ENCODE peak calls at places on chromosome 10, in six cellular contexts. N, O, S, J, P and L are unnamed samples.

GRCh38 chr10:49361178-49361554 is 34.7 kb downstream of the DRGX start:
- DNase-seq in O (peak), J (no peak), N (no peak), P (no peak), S (no peak), L (no peak)

GRCh38 chr10:28020993-28021982 is 22.4 kb upstream of the ODAD2 start:
- DNase-seq in S (no peak), N (no peak), J (no peak), P (no peak), O (no peak), L (peak)

GRCh38 chr10:98318861-98319260 is 50.9 kb upstream of the LOXL4 start:
- DNase-seq in P (no peak), O (no peak), S (no peak), N (no peak), J (no peak), L (no peak)

GRCh38 chr10:11828682-11829284 is 5.6 kb downstream of the PROSER2 start:
- DNase-seq in O (no peak), N (no peak), J (no peak), P (no peak), S (no peak), L (no peak)

GRCh38 chr10:70714961-70715360 is 42.7 kb downstream of the ADAMTS14 start:
- DNase-seq in O (no peak), N (no peak), P (no peak), S (no peak), J (no peak), L (no peak)

GRCh38 chr10:71351087-71351486 is 32.0 kb downstream of the SLC29A3 start:
- DNase-seq in O (no peak), S (no peak), J (no peak), P (no peak), N (no peak), L (no peak)

GRCh38 chr10:10942441-10942840 is 75.2 kb upstream of the CELF2 start:
- DNase-seq in J (peak), N (no peak), S (no peak), O (no peak), P (no peak), L (no peak)

GRCh38 chr10:121597504-121598241 is 571 bp downstream of the FGFR2 start:
- DNase-seq in S (no peak), N (no peak), O (no peak), P (no peak), J (no peak), L (peak)

GRCh38 chr10:59006511-59007306 is 169.7 kb upstream of the PHYHIPL start:
- DNase-seq in N (no peak), O (peak), S (peak), J (peak), P (no peak), L (no peak)

GRCh38 chr10:121527690-121528089 is 70.6 kb downstream of the FGFR2 start:
- DNase-seq in S (no peak), N (no peak), P (no peak), O (peak), J (peak), L (peak)

GRCh38 chr10:14625210-14625621 is 149.5 kb downstream of the FAM107B start:
- DNase-seq in J (no peak), S (no peak), N (no peak), P (no peak), O (no peak), L (no peak)

GRCh38 chr10:14052926-14053325 is 277.8 kb downstream of the FRMD4A start:
- DNase-seq in J (no peak), P (no peak), N (no peak), S (no peak), O (no peak), L (no peak)

GRCh38 chr10:124145109-124145860 is 51.9 kb upstream of the CHST15 start:
- DNase-seq in J (no peak), S (no peak), O (peak), N (no peak), P (peak), L (no peak)

GRCh38 chr10:114518401-114519305 is 114.4 kb upstream of the AFAP1L2 start:
- DNase-seq in O (no peak), N (no peak), S (no peak), J (no peak), P (no peak), L (no peak)

GRCh38 chr10:61836233-61836887 is 65.1 kb upstream of the ARID5B start:
- DNase-seq in P (no peak), O (no peak), J (peak), N (no peak), S (no peak), L (peak)

GRCh38 chr10:123858907-123859650 is 32.5 kb downstream of the CPXM2 start:
- DNase-seq in O (no peak), S (no peak), J (no peak), N (no peak), P (no peak), L (no peak)

GRCh38 chr10:57977262-57977661 is 290.4 kb downstream of the IPMK start:
- DNase-seq in O (no peak), N (no peak), P (no peak), S (no peak), J (no peak), L (no peak)

GRCh38 chr10:34861293-34862004 is 46.4 kb upstream of the PARD3 start:
- DNase-seq in N (no peak), S (no peak), P (no peak), J (peak), O (peak), L (no peak)

GRCh38 chr10:68153473-68154210 is 44.4 kb downstream of the MYPN start:
- DNase-seq in J (peak), O (peak), P (peak), N (no peak), S (peak), L (peak)

GRCh38 chr10:71433116-71433982 is 36.6 kb downstream of the CDH23 start:
- DNase-seq in J (no peak), O (no peak), N (no peak), S (no peak), P (no peak), L (peak)

GRCh38 chr10:115163129-115163528 is 70.0 kb downstream of the ATRNL1 start:
- DNase-seq in O (no peak), J (no peak), P (no peak), S (no peak), N (no peak), L (no peak)

GRCh38 chr10:1035201-1035600 is 9.5 kb upstream of the IDI2 start:
- DNase-seq in O (no peak), P (no peak), N (no peak), J (no peak), S (no peak), L (no peak)

GRCh38 chr10:63940277-63940972 is 419.2 kb downstream of the REEP3 start:
- DNase-seq in P (no peak), S (no peak), O (no peak), N (no peak), J (no peak), L (no peak)

GRCh38 chr10:87053121-87053520 is 33.0 kb downstream of the FAM25A start:
- DNase-seq in P (no peak), N (no peak), S (no peak), O (peak), J (no peak), L (peak)

GRCh38 chr10:58868736-58869435 is 307.6 kb upstream of the PHYHIPL start:
- DNase-seq in P (no peak), O (no peak), J (peak), S (no peak), N (no peak), L (no peak)

GRCh38 chr10:99993994-99994689 is 15.6 kb downstream of the DNMBP start:
- DNase-seq in S (peak), J (peak), O (peak), N (peak), P (peak), L (no peak)

GRCh38 chr10:43824934-43825333 is 176.3 kb upstream of the ZNF32 start:
- DNase-seq in P (no peak), S (no peak), O (peak), J (peak), N (no peak), L (peak)

GRCh38 chr10:91613411-91614253 is 19.2 kb downstream of the PPP1R3C start:
- DNase-seq in S (peak), J (peak), N (no peak), P (no peak), O (no peak), L (peak)

GRCh38 chr10:71809628-71810027 is 36.3 kb upstream of the VSIR start:
- DNase-seq in J (no peak), P (no peak), S (no peak), N (no peak), O (no peak), L (no peak)

GRCh38 chr10:84537447-84537931 is 209.1 kb downstream of the CCSER2 start:
- DNase-seq in S (peak), P (peak), N (peak), O (peak), J (peak), L (peak)

GRCh38 chr10:124385627-124386185 is 33.0 kb downstream of the OAT start:
- DNase-seq in P (no peak), J (no peak), N (no peak), O (no peak), S (no peak), L (no peak)

GRCh38 chr10:22252801-22253577 is 35.2 kb upstream of the EBLN1 start:
- DNase-seq in J (peak), P (no peak), S (no peak), N (peak), O (peak), L (no peak)

GRCh38 chr10:91590142-91590903 is 42.5 kb downstream of the PPP1R3C start:
- DNase-seq in N (no peak), S (no peak), J (peak), P (no peak), O (peak), L (no peak)

GRCh38 chr10:79344502-79345195 is 2.6 kb upstream of the PPIF start:
- DNase-seq in S (no peak), P (no peak), N (no peak), O (no peak), J (no peak), L (no peak)

GRCh38 chr10:8913720-8914119 is 859.2 kb downstream of the GATA3 start:
- DNase-seq in O (no peak), N (no peak), J (peak), P (no peak), S (no peak), L (no peak)

GRCh38 chr10:21329995-21330627 is 195.4 kb downstream of the SKIDA1 start:
- DNase-seq in P (peak), S (no peak), O (no peak), N (no peak), J (peak), L (no peak)

GRCh38 chr10:121823993-121824463 is 103.8 kb downstream of the ATE1 start:
- DNase-seq in S (peak), O (no peak), J (peak), P (peak), N (no peak), L (peak)

GRCh38 chr10:93126484-93127052 is 52.9 kb downstream of the CYP26A1 start:
- DNase-seq in N (no peak), O (no peak), J (no peak), P (peak), S (peak), L (no peak)